ENCODE peak calls at places on chromosomes 1 and 21, in ten cellular contexts. One of them, this sample, is unnamed.

GRCh38 chr1:12708956-12709555 is 6.9 kb upstream of the AADACL3 start:
- DNase-seq in CD8-positive, alpha-beta T cell: no peak
- DNase-seq in tibial artery: no peak
- DNase-seq in stomach: no peak
- DNase-seq in thoracic aorta: no peak
- DNase-seq in lung: no peak
- DNase-seq in AG04450: no peak
- DNase-seq in ovary: no peak
- DNase-seq in endodermal cell: no peak
- DNase-seq in keratinocyte: no peak
- DNase-seq in this sample: no peak

GRCh38 chr1:206575165-206575893 is 36.9 kb downstream of the EIF2D start:
- DNase-seq in CD8-positive, alpha-beta T cell: peak; percentile 67
- DNase-seq in tibial artery: peak; percentile 49
- DNase-seq in stomach: peak; percentile 43
- DNase-seq in thoracic aorta: no peak
- DNase-seq in lung: peak; percentile 75
- DNase-seq in AG04450: peak; percentile 73
- DNase-seq in ovary: no peak
- DNase-seq in endodermal cell: no peak
- DNase-seq in keratinocyte: no peak
- DNase-seq in this sample: no peak

GRCh38 chr1:211551628-211552465 is 27.1 kb downstream of the SLC30A1 start:
- DNase-seq in CD8-positive, alpha-beta T cell: peak; percentile 25
- DNase-seq in tibial artery: no peak
- DNase-seq in stomach: peak; percentile 10
- DNase-seq in thoracic aorta: no peak
- DNase-seq in lung: no peak
- DNase-seq in AG04450: peak; percentile 20
- DNase-seq in ovary: no peak
- DNase-seq in endodermal cell: no peak
- DNase-seq in keratinocyte: no peak
- DNase-seq in this sample: no peak

GRCh38 chr1:17075470-17076255 is 21.8 kb upstream of the SDHB start:
- DNase-seq in CD8-positive, alpha-beta T cell: no peak
- DNase-seq in tibial artery: no peak
- DNase-seq in stomach: no peak
- DNase-seq in thoracic aorta: no peak
- DNase-seq in lung: no peak
- DNase-seq in AG04450: no peak
- DNase-seq in ovary: no peak
- DNase-seq in endodermal cell: peak; percentile 88
- DNase-seq in keratinocyte: no peak
- DNase-seq in this sample: no peak

GRCh38 chr1:172254521-172255222 is 165.8 kb upstream of the C1orf105 start:
- DNase-seq in CD8-positive, alpha-beta T cell: no peak
- DNase-seq in tibial artery: no peak
- DNase-seq in stomach: no peak
- DNase-seq in thoracic aorta: no peak
- DNase-seq in lung: no peak
- DNase-seq in AG04450: peak; percentile 46
- DNase-seq in ovary: no peak
- DNase-seq in endodermal cell: no peak
- DNase-seq in keratinocyte: peak; percentile 32
- DNase-seq in this sample: no peak

GRCh38 chr1:56098956-56099355 is 480.4 kb downstream of the PLPP3 start:
- DNase-seq in CD8-positive, alpha-beta T cell: no peak
- DNase-seq in tibial artery: no peak
- DNase-seq in stomach: no peak
- DNase-seq in thoracic aorta: no peak
- DNase-seq in lung: no peak
- DNase-seq in AG04450: no peak
- DNase-seq in ovary: no peak
- DNase-seq in endodermal cell: no peak
- DNase-seq in keratinocyte: no peak
- DNase-seq in this sample: no peak

GRCh38 chr1:28156821-28157220 is 19.7 kb downstream of the PTAFR start:
- DNase-seq in CD8-positive, alpha-beta T cell: no peak
- DNase-seq in tibial artery: peak; percentile 54
- DNase-seq in stomach: no peak
- DNase-seq in thoracic aorta: no peak
- DNase-seq in lung: peak; percentile 67
- DNase-seq in AG04450: no peak
- DNase-seq in ovary: no peak
- DNase-seq in endodermal cell: no peak
- DNase-seq in keratinocyte: no peak
- DNase-seq in this sample: no peak

GRCh38 chr1:65182658-65183268 is 34.8 kb downstream of the AK4 start:
- DNase-seq in CD8-positive, alpha-beta T cell: no peak
- DNase-seq in tibial artery: no peak
- DNase-seq in stomach: no peak
- DNase-seq in thoracic aorta: no peak
- DNase-seq in lung: no peak
- DNase-seq in AG04450: no peak
- DNase-seq in ovary: no peak
- DNase-seq in endodermal cell: no peak
- DNase-seq in keratinocyte: no peak
- DNase-seq in this sample: no peak

GRCh38 chr1:33612877-33613487 is 140.5 kb downstream of the ZSCAN20 start:
- DNase-seq in CD8-positive, alpha-beta T cell: peak; percentile 45
- DNase-seq in tibial artery: peak; percentile 40
- DNase-seq in stomach: peak; percentile 61
- DNase-seq in thoracic aorta: no peak
- DNase-seq in lung: peak; percentile 51
- DNase-seq in AG04450: peak; percentile 43
- DNase-seq in ovary: peak; percentile 67
- DNase-seq in endodermal cell: peak; percentile 92
- DNase-seq in keratinocyte: peak; percentile 32
- DNase-seq in this sample: no peak

GRCh38 chr1:212254853-212255363 is 30.3 kb upstream of the PPP2R5A start:
- DNase-seq in CD8-positive, alpha-beta T cell: no peak
- DNase-seq in tibial artery: no peak
- DNase-seq in stomach: no peak
- DNase-seq in thoracic aorta: no peak
- DNase-seq in lung: no peak
- DNase-seq in AG04450: no peak
- DNase-seq in ovary: no peak
- DNase-seq in endodermal cell: no peak
- DNase-seq in keratinocyte: no peak
- DNase-seq in this sample: no peak

GRCh38 chr1:9302745-9303524 is 10.2 kb downstream of the SPSB1 start:
- DNase-seq in CD8-positive, alpha-beta T cell: no peak
- DNase-seq in tibial artery: peak; percentile 48
- DNase-seq in stomach: no peak
- DNase-seq in thoracic aorta: no peak
- DNase-seq in lung: peak; percentile 76
- DNase-seq in AG04450: peak; percentile 82
- DNase-seq in ovary: no peak
- DNase-seq in endodermal cell: no peak
- DNase-seq in keratinocyte: no peak
- DNase-seq in this sample: no peak

GRCh38 chr1:87239997-87240396 is 88.7 kb upstream of the LMO4 start:
- DNase-seq in CD8-positive, alpha-beta T cell: no peak
- DNase-seq in tibial artery: no peak
- DNase-seq in stomach: no peak
- DNase-seq in thoracic aorta: no peak
- DNase-seq in lung: no peak
- DNase-seq in AG04450: no peak
- DNase-seq in ovary: no peak
- DNase-seq in endodermal cell: no peak
- DNase-seq in keratinocyte: no peak
- DNase-seq in this sample: no peak

GRCh38 chr1:168709896-168710305 is 19.1 kb downstream of the DPT start:
- DNase-seq in CD8-positive, alpha-beta T cell: no peak
- DNase-seq in tibial artery: no peak
- DNase-seq in stomach: no peak
- DNase-seq in thoracic aorta: no peak
- DNase-seq in lung: no peak
- DNase-seq in AG04450: no peak
- DNase-seq in ovary: no peak
- DNase-seq in endodermal cell: no peak
- DNase-seq in keratinocyte: peak; percentile 90
- DNase-seq in this sample: no peak

DNA sequence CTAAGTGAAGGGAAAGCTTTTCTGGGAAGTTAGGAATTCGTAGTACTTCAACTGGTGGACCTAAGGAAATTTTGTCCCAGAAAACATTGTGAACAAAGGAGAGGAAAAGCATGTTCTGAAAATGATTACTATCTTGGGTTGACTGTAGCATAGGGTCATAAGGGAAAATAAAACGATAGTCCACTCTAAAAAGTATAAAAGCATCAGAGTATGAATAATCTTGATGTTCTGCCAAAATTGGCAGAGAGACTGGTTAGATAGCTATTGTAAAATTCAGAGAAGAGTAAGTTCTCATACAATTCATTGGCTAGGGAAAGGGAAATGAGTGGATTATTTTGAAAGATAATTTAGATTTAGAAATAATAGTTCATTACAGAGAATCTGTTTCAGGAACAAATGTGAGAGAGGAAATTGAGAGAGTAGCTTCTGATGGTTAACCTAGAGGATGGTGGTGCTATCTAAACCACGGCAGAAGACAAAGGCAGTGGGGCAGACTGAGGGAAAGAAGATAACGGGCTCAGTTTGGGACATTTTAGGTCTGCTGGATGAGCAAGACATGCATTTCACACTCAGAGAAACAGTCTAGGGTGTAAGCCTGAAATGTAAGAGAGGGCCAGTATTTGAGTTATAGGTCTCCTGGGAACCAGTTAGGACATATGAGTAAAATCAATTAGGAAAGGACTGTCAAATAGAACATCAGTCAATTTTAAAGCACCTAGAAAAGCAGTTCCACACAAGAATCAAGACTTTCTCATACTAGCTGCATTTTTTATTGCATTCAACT is 799.3 kb upstream of the CXADR start:
- DNase-seq in CD8-positive, alpha-beta T cell: no peak
- DNase-seq in tibial artery: no peak
- DNase-seq in stomach: no peak
- DNase-seq in thoracic aorta: no peak
- DNase-seq in lung: no peak
- DNase-seq in AG04450: no peak
- DNase-seq in ovary: no peak
- DNase-seq in endodermal cell: no peak
- DNase-seq in keratinocyte: no peak
- DNase-seq in this sample: no peak
- H3K4me3 ChIP-seq in CD8-positive, alpha-beta T cell: no peak overlapping the region
- H3K4me3 ChIP-seq in tibial artery: no peak overlapping the region
- H3K4me3 ChIP-seq in stomach: no peak overlapping the region
- H3K4me3 ChIP-seq in thoracic aorta: no peak overlapping the region
- H3K4me3 ChIP-seq in lung: no peak overlapping the region
- H3K4me3 ChIP-seq in AG04450: no peak overlapping the region
- H3K4me3 ChIP-seq in ovary: no peak overlapping the region
- H3K4me3 ChIP-seq in endodermal cell: no peak overlapping the region
- H3K4me3 ChIP-seq in keratinocyte: no peak overlapping the region
- H3K4me3 ChIP-seq in this sample: no peak overlapping the region

GRCh38 chr1:109904105-109904817 is 6.4 kb upstream of the CSF1 start:
- DNase-seq in CD8-positive, alpha-beta T cell: no peak
- DNase-seq in tibial artery: no peak
- DNase-seq in stomach: peak; percentile 42
- DNase-seq in thoracic aorta: no peak
- DNase-seq in lung: no peak
- DNase-seq in AG04450: no peak
- DNase-seq in ovary: no peak
- DNase-seq in endodermal cell: no peak
- DNase-seq in keratinocyte: no peak
- DNase-seq in this sample: peak; percentile 22
- H3K27ac ChIP-seq in CD8-positive, alpha-beta T cell: no peak overlapping the region
- H3K27ac ChIP-seq in tibial artery: no peak overlapping the region
- H3K27ac ChIP-seq in stomach: no peak overlapping the region
- H3K27ac ChIP-seq in thoracic aorta: no peak overlapping the region
- H3K27ac ChIP-seq in lung: no peak overlapping the region
- H3K27ac ChIP-seq in AG04450: no peak overlapping the region
- H3K27ac ChIP-seq in ovary: no peak overlapping the region
- H3K27ac ChIP-seq in endodermal cell: no peak overlapping the region
- H3K27ac ChIP-seq in keratinocyte: no peak overlapping the region
- H3K27ac ChIP-seq in this sample: peak overlapping the region; percentile 84

GRCh38 chr1:173506437-173506836 is 29.3 kb downstream of the PRDX6 start:
- DNase-seq in CD8-positive, alpha-beta T cell: no peak
- DNase-seq in tibial artery: no peak
- DNase-seq in stomach: peak; percentile 56
- DNase-seq in thoracic aorta: no peak
- DNase-seq in lung: no peak
- DNase-seq in AG04450: no peak
- DNase-seq in ovary: no peak
- DNase-seq in endodermal cell: peak; percentile 74
- DNase-seq in keratinocyte: no peak
- DNase-seq in this sample: no peak
- TF ChIP-seq CTCF in CD8-positive, alpha-beta T cell: no peak
- TF ChIP-seq CTCF in tibial artery: no peak
- TF ChIP-seq CTCF in stomach: no peak
- TF ChIP-seq CTCF in thoracic aorta: no peak
- TF ChIP-seq CTCF in lung: no peak
- TF ChIP-seq CTCF in AG04450: no peak
- TF ChIP-seq CTCF in ovary: no peak
- TF ChIP-seq CTCF in endodermal cell: peak; percentile 69
- TF ChIP-seq CTCF in keratinocyte: peak; percentile 51
- TF ChIP-seq CTCF in this sample: no peak

GRCh38 chr1:205569411-205570172 is 62.2 kb downstream of the ELK4 start:
- DNase-seq in CD8-positive, alpha-beta T cell: no peak
- DNase-seq in tibial artery: no peak
- DNase-seq in stomach: peak; percentile 41
- DNase-seq in thoracic aorta: no peak
- DNase-seq in lung: no peak
- DNase-seq in AG04450: no peak
- DNase-seq in ovary: no peak
- DNase-seq in endodermal cell: no peak
- DNase-seq in keratinocyte: no peak
- DNase-seq in this sample: peak; percentile 52
- H3K4me3 ChIP-seq in CD8-positive, alpha-beta T cell: no peak overlapping the region
- H3K4me3 ChIP-seq in tibial artery: peak overlapping the region; percentile 2
- H3K4me3 ChIP-seq in stomach: peak overlapping the region; percentile 53
- H3K4me3 ChIP-seq in thoracic aorta: peak overlapping the region; percentile 57
- H3K4me3 ChIP-seq in lung: no peak overlapping the region
- H3K4me3 ChIP-seq in AG04450: no peak overlapping the region
- H3K4me3 ChIP-seq in ovary: no peak overlapping the region
- H3K4me3 ChIP-seq in endodermal cell: no peak overlapping the region
- H3K4me3 ChIP-seq in keratinocyte: no peak overlapping the region
- H3K4me3 ChIP-seq in this sample: peak overlapping the region; percentile 75

GRCh38 chr1:203127672-203128611 is at the start of gene ADORA1:
- DNase-seq in CD8-positive, alpha-beta T cell: peak; percentile 45
- DNase-seq in tibial artery: peak; percentile 58
- DNase-seq in stomach: peak; percentile 74
- DNase-seq in thoracic aorta: no peak
- DNase-seq in lung: peak; percentile 51
- DNase-seq in AG04450: no peak
- DNase-seq in ovary: peak; percentile 71
- DNase-seq in endodermal cell: peak; percentile 93
- DNase-seq in keratinocyte: no peak
- DNase-seq in this sample: peak; percentile 91
- H3K27ac ChIP-seq in CD8-positive, alpha-beta T cell: no peak within 1 kb of the TSS
- H3K27ac ChIP-seq in tibial artery: no peak within 1 kb of the TSS
- H3K27ac ChIP-seq in stomach: no peak within 1 kb of the TSS
- H3K27ac ChIP-seq in thoracic aorta: no peak within 1 kb of the TSS
- H3K27ac ChIP-seq in lung: peak within 1 kb of the TSS; percentile 74
- H3K27ac ChIP-seq in AG04450: no peak within 1 kb of the TSS
- H3K27ac ChIP-seq in ovary: no peak within 1 kb of the TSS
- H3K27ac ChIP-seq in endodermal cell: no peak within 1 kb of the TSS
- H3K27ac ChIP-seq in keratinocyte: no peak within 1 kb of the TSS
- H3K27ac ChIP-seq in this sample: peak within 1 kb of the TSS; percentile 100

This sample was measured in dorsolateral prefrontal cortex.